ENCODE peak calls at places on chromosome 6, in six cellular contexts. Z is ascending aorta, K is H1, W is tibial artery, D is mammary epithelial cell, I is ovary. Q is an unnamed sample.

GRCh38 chr6:384898-385297 is 6.7 kb upstream of the IRF4 start:
- DNase-seq in Z (no peak), K (no peak), W (no peak), D (no peak), I (no peak), Q (no peak)

GRCh38 chr6:51608932-51609331 is 478.5 kb downstream of the PKHD1 start:
- DNase-seq in Z (no peak), K (no peak), W (no peak), D (no peak), I (no peak), Q (no peak)

GRCh38 chr6:66900081-66900770 is 1193.2 kb upstream of the EYS start:
- DNase-seq in Z (no peak), K (no peak), W (no peak), D (no peak), I (no peak), Q (no peak)

GRCh38 chr6:63923139-63923739 is 287.6 kb downstream of the PHF3 start:
- DNase-seq in Z (no peak), K (no peak), W (no peak), D (peak; percentile 7), I (no peak), Q (no peak)

GRCh38 chr6:166419268-166419667 is 36.5 kb upstream of the MPC1 start:
- DNase-seq in Z (no peak), K (no peak), W (peak; percentile 18), D (peak; percentile 76), I (no peak), Q (no peak)

GRCh38 chr6:32627831-32628230 is 9.4 kb upstream of the HLA-DQA1 start:
- DNase-seq in Z (no peak), K (no peak), W (peak; percentile 40), D (peak; percentile 6), I (no peak), Q (no peak)

GRCh38 chr6:16637635-16638034 is 123.6 kb downstream of the ATXN1 start:
- DNase-seq in Z (no peak), K (no peak), W (no peak), D (no peak), I (no peak), Q (no peak)

GRCh38 chr6:27866370-27867050 is 45.7 kb downstream of the OR2B2 start:
- DNase-seq in Z (no peak), K (no peak), W (no peak), D (peak; percentile 57), I (no peak), Q (no peak)

GRCh38 chr6:156406688-156407087 is 370.5 kb upstream of the ARID1B start:
- DNase-seq in Z (no peak), K (no peak), W (no peak), D (no peak), I (no peak), Q (no peak)
- H3K4me3 ChIP-seq in Z (no peak overlapping the region), K (no peak overlapping the region), W (no peak overlapping the region), D (no peak overlapping the region), I (no peak overlapping the region), Q (no peak overlapping the region)

GRCh38 chr6:128494440-128494839 is 26.0 kb downstream of the PTPRK start:
- DNase-seq in Z (no peak), K (no peak), W (no peak), D (no peak), I (no peak), Q (no peak)
- H3K4me1 ChIP-seq in Z (no peaks in the 10 kb centered on the region), K (peaks cover 26% of the 10 kb centered on the region), W (no peaks in the 10 kb centered on the region), D (peaks cover 22% of the 10 kb centered on the region), I (peaks cover 10% of the 10 kb centered on the region), Q (peaks cover 34% of the 10 kb centered on the region)

DNA sequence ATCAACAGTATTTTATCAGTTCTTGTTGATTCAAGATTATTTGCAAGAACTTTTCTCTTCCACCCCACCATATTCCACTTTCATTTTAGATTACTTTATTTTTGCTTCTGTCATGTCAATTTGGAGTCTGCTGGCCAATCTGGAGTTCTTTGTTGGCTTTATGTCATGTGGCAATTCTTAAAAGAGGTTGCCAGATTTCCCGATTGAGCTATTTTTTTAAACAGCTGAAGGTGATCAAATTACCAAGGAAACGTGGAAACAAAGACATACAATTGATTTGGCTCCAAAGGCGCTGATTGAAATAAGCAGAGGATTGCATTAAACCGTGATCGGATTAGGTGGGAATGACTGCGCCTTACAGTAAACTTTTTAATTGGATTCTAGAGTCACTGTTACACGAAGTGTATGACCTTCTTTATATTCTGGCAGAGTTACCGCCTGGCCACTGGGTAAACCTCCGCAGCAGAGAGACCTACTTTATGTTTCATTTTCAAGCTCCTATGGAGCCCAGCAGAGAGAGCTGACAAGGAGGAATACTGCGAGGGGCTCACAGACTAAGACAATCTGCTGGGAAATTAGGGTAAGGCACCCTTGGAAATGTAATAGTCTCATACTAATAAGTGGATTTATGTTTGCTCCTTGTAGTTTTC is 37.9 kb downstream of the SIM1 start:
- DNase-seq in Z (no peak), K (no peak), W (no peak), D (no peak), I (no peak), Q (no peak)
- H3K4me3 ChIP-seq in Z (no peak overlapping the region), K (no peak overlapping the region), W (no peak overlapping the region), D (no peak overlapping the region), I (no peak overlapping the region), Q (no peak overlapping the region)

GRCh38 chr6:85462673-85463072 is 12.8 kb downstream of the NT5E start:
- DNase-seq in Z (no peak), K (no peak), W (no peak), D (no peak), I (no peak), Q (no peak)
- H3K4me1 ChIP-seq in Z (peaks cover 19% of the 10 kb centered on the region), K (peaks cover 2% of the 10 kb centered on the region), W (peaks cover 63% of the 10 kb centered on the region), D (peaks cover 88% of the 10 kb centered on the region), I (peaks cover 23% of the 10 kb centered on the region), Q (peaks cover 74% of the 10 kb centered on the region)

DNA sequence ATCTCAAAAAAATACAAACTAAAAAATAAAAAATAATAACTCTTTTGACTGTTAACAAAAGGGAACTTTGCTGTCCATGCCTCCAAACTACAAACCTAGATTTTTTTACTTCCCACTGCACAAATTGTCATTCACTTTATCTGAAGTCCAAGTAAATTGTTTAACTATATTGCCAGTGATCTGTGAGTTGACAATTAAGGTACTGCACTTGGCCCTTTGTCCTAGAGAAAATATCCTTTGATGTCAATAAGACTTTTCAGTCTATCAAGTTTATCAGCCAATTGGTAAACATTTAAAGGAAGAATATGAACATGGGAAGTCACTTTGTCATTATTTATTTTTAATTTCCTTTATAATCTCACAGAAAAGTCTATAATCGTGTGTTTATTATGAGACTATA is 19.3 kb upstream of the EPB41L2 start:
- DNase-seq in Z (no peak), K (no peak), W (no peak), D (no peak), I (no peak), Q (no peak)
- H3K4me3 ChIP-seq in Z (no peak overlapping the region), K (no peak overlapping the region), W (no peak overlapping the region), D (no peak overlapping the region), I (no peak overlapping the region), Q (no peak overlapping the region)

Q was measured in vagina.